ENCODE peak calls at places on chromosome 22, in five cellular contexts. W, Y, Z, X and V are unnamed samples.

GRCh38 chr22:37234736-37235711 is 9.0 kb downstream of the RAC2 start:
- DNase-seq in Y (no peak), X (no peak), Z (no peak), W (no peak), V (no peak)

GRCh38 chr22:48845356-48845936 is 982.2 kb downstream of the BRD1 start:
- DNase-seq in Y (no peak), Z (no peak), X (no peak), W (no peak), V (no peak)

GRCh38 chr22:30275625-30276024 is 9.0 kb upstream of the OSM start:
- DNase-seq in W (no peak), X (no peak), Z (no peak), Y (no peak), V (no peak)

GRCh38 chr22:50252081-50253045 is 1.3 kb upstream of the HDAC10 start:
- DNase-seq in Y (peak; percentile 38), X (peak; percentile 87), W (peak; percentile 78), Z (peak; percentile 70), V (no peak)

GRCh38 chr22:41576877-41577276 is 12.8 kb downstream of the PMM1 start:
- DNase-seq in X (peak; percentile 82), W (peak; percentile 75), Z (peak; percentile 52), Y (no peak), V (no peak)

GRCh38 chr22:40030026-40030756 is 35.4 kb downstream of the FAM83F start:
- DNase-seq in X (no peak), Y (no peak), W (no peak), Z (no peak), V (no peak)

GRCh38 chr22:42717197-42717967 is 3.3 kb downstream of the A4GALT start:
- DNase-seq in Y (no peak), W (peak; percentile 55), Z (no peak), X (no peak), V (no peak)

GRCh38 chr22:37309221-37310074 is 27.1 kb downstream of the CYTH4 start:
- DNase-seq in Y (no peak), W (no peak), Z (peak; percentile 67), X (no peak), V (no peak)

GRCh38 chr22:33747576-33748180 is 172.6 kb downstream of the LARGE1 start:
- DNase-seq in X (no peak), W (no peak), Z (no peak), Y (peak; percentile 86), V (no peak)

GRCh38 chr22:38505595-38506117 is 455 bp downstream of the DDX17 start:
- DNase-seq in W (peak; percentile 65), Y (peak; percentile 41), Z (peak; percentile 14), X (peak; percentile 91), V (no peak)

GRCh38 chr22:27880778-27881394 is 38.2 kb downstream of the PITPNB start:
- DNase-seq in X (no peak), W (peak; percentile 78), Y (peak; percentile 23), Z (no peak), V (peak; percentile 59)